ENCODE peak calls at places on chromosomes 3 and 15, in eight cellular contexts. A is upper lobe of right lung, L is RWPE1, Q is right cardiac atrium, E is Panc1, N is Peyer's patch, I is right atrium auricular region, T is astrocyte. S is an unnamed sample.

GRCh38 chr3:85259748-85260147 is 301.0 kb downstream of the CADM2 start:
- DNase-seq in A (no peak), L (no peak), Q (no peak), E (no peak), N (no peak), I (no peak), T (peak; percentile 16), S (no peak)

GRCh38 chr3:182500294-182500693 is 293.0 kb upstream of the ATP11B start:
- DNase-seq in A (no peak), L (no peak), Q (no peak), E (no peak), N (no peak), I (no peak), T (no peak), S (no peak)

GRCh38 chr3:57169872-57170623 is 4.9 kb upstream of the IL17RD start:
- DNase-seq in A (peak; percentile 89), L (peak; percentile 64), Q (peak; percentile 86), E (peak; percentile 17), N (peak; percentile 85), I (peak; percentile 77), T (no peak), S (peak; percentile 46)

GRCh38 chr15:78024141-78024567 is 53.4 kb downstream of the TBC1D2B start:
- DNase-seq in A (peak; percentile 69), L (no peak), Q (peak; percentile 88), E (no peak), N (no peak), I (peak; percentile 80), T (no peak), S (no peak)

GRCh38 chr3:17985658-17986392 is 243.4 kb upstream of the TBC1D5 start:
- DNase-seq in A (no peak), L (no peak), Q (no peak), E (no peak), N (no peak), I (no peak), T (peak; percentile 8), S (no peak)

GRCh38 chr15:98799991-98800390 is 151.7 kb downstream of the IGF1R start:
- DNase-seq in A (no peak), L (no peak), Q (no peak), E (no peak), N (no peak), I (no peak), T (no peak), S (no peak)

GRCh38 chr3:95923496-95924210 is 890.7 kb upstream of the EPHA6 start:
- DNase-seq in A (no peak), L (peak; percentile 44), Q (no peak), E (no peak), N (peak; percentile 45), I (peak; percentile 72), T (peak; percentile 98), S (no peak)

GRCh38 chr15:59303641-59304433 is 68.8 kb downstream of the MYO1E start:
- DNase-seq in A (no peak), L (no peak), Q (no peak), E (no peak), N (peak; percentile 22), I (no peak), T (peak; percentile 55), S (no peak)

GRCh38 chr15:62147149-62148013 is 17.7 kb downstream of the C2CD4B start:
- DNase-seq in A (no peak), L (no peak), Q (no peak), E (no peak), N (no peak), I (no peak), T (no peak), S (no peak)

GRCh38 chr3:63477494-63478129 is 174.9 kb upstream of the SNTN start:
- DNase-seq in A (no peak), L (no peak), Q (no peak), E (no peak), N (peak; percentile 57), I (no peak), T (no peak), S (no peak)

GRCh38 chr15:98282656-98283332 is 322.3 kb downstream of the ARRDC4 start:
- DNase-seq in A (no peak), L (no peak), Q (no peak), E (no peak), N (no peak), I (no peak), T (no peak), S (no peak)

GRCh38 chr15:67784057-67784781 is 41.1 kb upstream of the SKOR1 start:
- DNase-seq in A (no peak), L (no peak), Q (no peak), E (no peak), N (peak; percentile 86), I (no peak), T (no peak), S (no peak)

GRCh38 chr3:120025520-120025919 is 68.7 kb downstream of the GSK3B start:
- DNase-seq in A (no peak), L (no peak), Q (no peak), E (no peak), N (no peak), I (no peak), T (peak; percentile 26), S (no peak)

GRCh38 chr15:39819449-39820016 is 36.9 kb upstream of the FSIP1 start:
- DNase-seq in A (no peak), L (no peak), Q (no peak), E (no peak), N (no peak), I (no peak), T (no peak), S (no peak)

GRCh38 chr3:53579636-53580035 is 85.2 kb downstream of the CACNA1D start:
- DNase-seq in A (no peak), L (no peak), Q (no peak), E (no peak), N (no peak), I (no peak), T (no peak), S (no peak)

GRCh38 chr3:156628095-156628690 is 46.2 kb upstream of the TIPARP start:
- DNase-seq in A (no peak), L (peak; percentile 49), Q (no peak), E (no peak), N (no peak), I (no peak), T (peak; percentile 37), S (no peak)

GRCh38 chr15:85800460-85801123 is 5.9 kb upstream of the KLHL25 start:
- DNase-seq in A (peak; percentile 77), L (peak; percentile 70), Q (no peak), E (peak; percentile 67), N (peak; percentile 88), I (no peak), T (peak; percentile 55), S (no peak)

GRCh38 chr3:52524752-52525661 is 8.7 kb downstream of the NT5DC2 start:
- DNase-seq in A (peak; percentile 75), L (no peak), Q (peak; percentile 80), E (no peak), N (no peak), I (no peak), T (no peak), S (no peak)

GRCh38 chr15:81069356-81069755 is 64.7 kb upstream of the CFAP161 start:
- DNase-seq in A (no peak), L (no peak), Q (no peak), E (no peak), N (no peak), I (no peak), T (no peak), S (no peak)

GRCh38 chr3:146382386-146382785 is 87.0 kb downstream of the PLSCR2 start:
- DNase-seq in A (no peak), L (peak; percentile 2), Q (no peak), E (peak; percentile 15), N (no peak), I (no peak), T (no peak), S (no peak)

GRCh38 chr15:100725121-100726069 is 123.0 kb downstream of the ASB7 start:
- DNase-seq in A (no peak), L (no peak), Q (no peak), E (no peak), N (no peak), I (no peak), T (peak; percentile 94), S (no peak)

GRCh38 chr3:31364188-31364587 is 168.5 kb upstream of the STT3B start:
- DNase-seq in A (no peak), L (no peak), Q (no peak), E (no peak), N (no peak), I (no peak), T (no peak), S (no peak)

GRCh38 chr3:31358473-31359075 is 174.2 kb upstream of the STT3B start:
- DNase-seq in A (no peak), L (no peak), Q (no peak), E (no peak), N (no peak), I (no peak), T (peak; percentile 52), S (no peak)

GRCh38 chr3:31357451-31357850 is 175.3 kb upstream of the STT3B start:
- DNase-seq in A (no peak), L (no peak), Q (no peak), E (no peak), N (no peak), I (no peak), T (no peak), S (no peak)

GRCh38 chr3:31364711-31365110 is 168.0 kb upstream of the STT3B start:
- DNase-seq in A (no peak), L (no peak), Q (no peak), E (no peak), N (no peak), I (no peak), T (peak; percentile 73), S (no peak)

GRCh38 chr3:31361391-31362273 is 171.1 kb upstream of the STT3B start:
- DNase-seq in A (no peak), L (no peak), Q (no peak), E (no peak), N (no peak), I (no peak), T (peak; percentile 95), S (no peak)
- H3K27ac ChIP-seq in A (no peak overlapping the region), L (no peak overlapping the region), Q (no peak overlapping the region), E (no peak overlapping the region), N (no peak overlapping the region), I (no peak overlapping the region), T (peak overlapping the region; percentile 57), S (no peak overlapping the region)

GRCh38 chr15:38069506-38069905 is 135.1 kb downstream of the TMCO5A start:
- DNase-seq in A (peak; percentile 66), L (peak; percentile 81), Q (peak; percentile 65), E (no peak), N (peak; percentile 76), I (peak; percentile 82), T (peak; percentile 87), S (no peak)
- H3K27ac ChIP-seq in A (peak overlapping the region; percentile 79), L (peak overlapping the region; percentile 62), Q (no peak overlapping the region), E (no peak overlapping the region), N (peak overlapping the region; percentile 64), I (peak overlapping the region; percentile 56), T (peak overlapping the region; percentile 77), S (no peak overlapping the region)

DNA sequence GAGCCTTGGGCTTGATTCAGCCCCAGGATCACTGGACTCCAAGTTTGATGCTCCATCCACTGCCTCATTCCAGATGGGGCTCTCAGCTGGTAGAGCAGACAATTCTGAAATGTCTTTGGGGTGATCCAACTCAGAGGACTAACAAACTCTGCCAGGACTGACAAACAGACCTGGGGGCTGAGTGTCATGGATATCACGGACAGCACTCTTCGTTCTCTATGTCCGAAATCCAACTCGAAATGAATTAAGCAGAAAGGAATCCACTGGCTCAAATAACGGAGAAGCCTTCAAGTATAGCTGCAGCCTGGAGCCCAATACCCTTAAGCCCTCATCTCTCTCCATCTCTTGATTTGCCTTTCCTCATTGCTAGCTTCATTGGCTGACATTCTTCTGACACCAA is 14.2 kb downstream of the SLC38A3 start:
- DNase-seq in A (no peak), L (no peak), Q (no peak), E (no peak), N (no peak), I (no peak), T (no peak), S (no peak)
- H3K27ac ChIP-seq in A (no peak overlapping the region), L (no peak overlapping the region), Q (no peak overlapping the region), E (no peak overlapping the region), N (no peak overlapping the region), I (no peak overlapping the region), T (no peak overlapping the region), S (no peak overlapping the region)

GRCh38 chr3:172135185-172135584 is 95.8 kb downstream of the FNDC3B start:
- DNase-seq in A (no peak), L (no peak), Q (no peak), E (no peak), N (no peak), I (no peak), T (no peak), S (no peak)
- H3K27ac ChIP-seq in A (no peak overlapping the region), L (no peak overlapping the region), Q (no peak overlapping the region), E (peak overlapping the region; percentile 97), N (peak overlapping the region; percentile 34), I (peak overlapping the region; percentile 67), T (peak overlapping the region; percentile 46), S (no peak overlapping the region)